ENCODE peak calls at places on chromosomes 5 and 9, in six cellular contexts. C is NCI-H748 treated with DMSO at 0.1 percent for 48 hours, D is GM04504, S is prostate gland, Y is SHP77 treated with DMSO at 0.1 percent for 48 hours, W is H4. E is an unnamed sample.
A peak's percentile ranks its signal among the peaks of the same experiment; 100 is the strongest.

GRCh38 chr5:10602031-10602806 is 38.3 kb downstream of the ANKRD33B start:
- DNase-seq in C (no peak), D (no peak), S (no peak), Y (peak; percentile 65), W (no peak), E (no peak)

GRCh38 chr9:134936762-134937555 is 19.2 kb upstream of the FCN1 start:
- DNase-seq in C (no peak), D (no peak), S (no peak), Y (no peak), W (no peak), E (no peak)

GRCh38 chr5:181245427-181246275 is 1.9 kb upstream of the RACK1 start:
- DNase-seq in C (no peak), D (no peak), S (no peak), Y (no peak), W (no peak), E (no peak)

GRCh38 chr5:97903742-97904141 is 720.7 kb upstream of the RIOK2 start:
- DNase-seq in C (no peak), D (no peak), S (no peak), Y (no peak), W (no peak), E (no peak)

GRCh38 chr5:93246093-93246855 is 334.7 kb downstream of the NR2F1-AS1 start:
- DNase-seq in C (peak; percentile 85), D (peak; percentile 39), S (no peak), Y (no peak), W (peak; percentile 82), E (peak; percentile 19)

GRCh38 chr9:134483361-134484184 is 157.3 kb downstream of the RXRA start:
- DNase-seq in C (no peak), D (no peak), S (no peak), Y (no peak), W (no peak), E (no peak)

GRCh38 chr5:80061005-80061404 is 25.9 kb downstream of the THBS4 start:
- DNase-seq in C (no peak), D (no peak), S (no peak), Y (no peak), W (no peak), E (no peak)

GRCh38 chr9:101376117-101376866 is 8.5 kb downstream of the BAAT start:
- DNase-seq in C (no peak), D (peak; percentile 90), S (no peak), Y (no peak), W (no peak), E (peak; percentile 91)